ENCODE peak calls at places on chromosomes 2 and 18, in seven cellular contexts. L is AG04450, O is fibroblast of the aortic adventitia, D is cardiac muscle cell, H is transverse colon, B is esophagus squamous epithelium, V is heart right ventricle. M is an unnamed sample.

GRCh38 chr2:84701880-84702279 is 179.0 kb downstream of the TRABD2A start:
- DNase-seq in L (peak), O (peak), D (peak), H (no peak), B (no peak), V (no peak), M (peak)

GRCh38 chr18:53991202-53991601 is 233.3 kb downstream of the MBD2 start:
- DNase-seq in L (no peak), O (peak), D (peak), H (no peak), B (no peak), V (no peak), M (peak)

GRCh38 chr2:42653039-42653438 is 84.6 kb downstream of the MTA3 start:
- DNase-seq in L (no peak), O (no peak), D (no peak), H (no peak), B (no peak), V (no peak), M (no peak)

GRCh38 chr2:217650229-217650628 is 352.6 kb downstream of the TNS1 start:
- DNase-seq in L (no peak), O (no peak), D (no peak), H (no peak), B (no peak), V (no peak), M (no peak)

GRCh38 chr2:16117791-16118610 is 177.7 kb downstream of the MYCN start:
- DNase-seq in L (no peak), O (no peak), D (no peak), H (no peak), B (no peak), V (no peak), M (no peak)

GRCh38 chr2:239001794-239002193 is 153.9 kb downstream of the TWIST2 start:
- DNase-seq in L (no peak), O (no peak), D (no peak), H (no peak), B (no peak), V (no peak), M (no peak)

GRCh38 chr18:50726960-50727589 is 92.7 kb downstream of the MRO start:
- DNase-seq in L (no peak), O (no peak), D (no peak), H (no peak), B (no peak), V (no peak), M (no peak)

GRCh38 chr2:27921880-27922589 is 31.5 kb downstream of the BABAM2 start:
- DNase-seq in L (no peak), O (no peak), D (no peak), H (no peak), B (no peak), V (no peak), M (no peak)

GRCh38 chr2:121260370-121261154 is 24.4 kb downstream of the TFCP2L1 start:
- DNase-seq in L (no peak), O (no peak), D (no peak), H (peak), B (no peak), V (no peak), M (no peak)

GRCh38 chr2:203164311-203164935 is 74.4 kb upstream of the CYP20A1 start:
- DNase-seq in L (peak), O (no peak), D (no peak), H (no peak), B (no peak), V (no peak), M (no peak)

GRCh38 chr2:19733951-19734425 is 167.8 kb downstream of the TTC32 start:
- DNase-seq in L (no peak), O (peak), D (no peak), H (no peak), B (no peak), V (no peak), M (peak)

GRCh38 chr18:76450912-76451421 is 44.1 kb downstream of the ZNF516 start:
- DNase-seq in L (peak), O (peak), D (peak), H (peak), B (no peak), V (peak), M (peak)

GRCh38 chr2:2046497-2046896 is 284.6 kb downstream of the MYT1L start:
- DNase-seq in L (no peak), O (no peak), D (no peak), H (no peak), B (no peak), V (no peak), M (no peak)

GRCh38 chr2:74375838-74376237 is 4.3 kb downstream of the DCTN1 start:
- DNase-seq in L (no peak), O (no peak), D (no peak), H (no peak), B (no peak), V (no peak), M (no peak)

GRCh38 chr2:28709101-28709500 is 42.5 kb upstream of the PPP1CB start:
- DNase-seq in L (no peak), O (no peak), D (no peak), H (peak), B (no peak), V (no peak), M (no peak)

GRCh38 chr2:2586068-2586776 is 255.1 kb upstream of the MYT1L start:
- DNase-seq in L (no peak), O (no peak), D (no peak), H (no peak), B (no peak), V (no peak), M (no peak)

GRCh38 chr2:235390108-235390815 is 103.6 kb upstream of the AGAP1 start:
- DNase-seq in L (peak), O (peak), D (peak), H (peak), B (no peak), V (no peak), M (no peak)

GRCh38 chr2:128469875-128470274 is 151.2 kb upstream of the HS6ST1 start:
- DNase-seq in L (no peak), O (no peak), D (no peak), H (no peak), B (no peak), V (no peak), M (no peak)

GRCh38 chr18:55319517-55319905 is 268.5 kb downstream of the TCF4 start:
- DNase-seq in L (no peak), O (peak), D (peak), H (no peak), B (no peak), V (no peak), M (no peak)

GRCh38 chr18:59070181-59070912 is 69.3 kb upstream of the SEC11C start:
- DNase-seq in L (peak), O (peak), D (peak), H (peak), B (no peak), V (peak), M (peak)

GRCh38 chr2:36820942-36821605 is 124.6 kb downstream of the VIT start:
- DNase-seq in L (no peak), O (no peak), D (no peak), H (peak), B (no peak), V (no peak), M (no peak)

GRCh38 chr2:236164201-236164982 is 3.8 kb downstream of the GBX2 start:
- DNase-seq in L (no peak), O (no peak), D (no peak), H (no peak), B (no peak), V (no peak), M (no peak)

GRCh38 chr2:179238027-179238426 is 26.6 kb downstream of the SESTD1 start:
- DNase-seq in L (no peak), O (no peak), D (no peak), H (no peak), B (no peak), V (no peak), M (no peak)

GRCh38 chr2:192126426-192126825 is 68.3 kb downstream of the TMEFF2 start:
- DNase-seq in L (no peak), O (no peak), D (no peak), H (no peak), B (no peak), V (no peak), M (no peak)

GRCh38 chr2:30410217-30410616 is 36.8 kb upstream of the LCLAT1 start:
- DNase-seq in L (no peak), O (peak), D (no peak), H (no peak), B (no peak), V (no peak), M (peak)

GRCh38 chr2:23619941-23620340 is 235.0 kb downstream of the KLHL29 start:
- DNase-seq in L (no peak), O (no peak), D (no peak), H (no peak), B (no peak), V (no peak), M (no peak)

GRCh38 chr2:68466361-68466777 is 725 bp downstream of the FBXO48 start:
- DNase-seq in L (peak), O (peak), D (peak), H (peak), B (no peak), V (no peak), M (peak)

GRCh38 chr2:106575955-106576354 is 88.8 kb downstream of the CD8B2 start:
- DNase-seq in L (no peak), O (peak), D (peak), H (no peak), B (no peak), V (peak), M (peak)

GRCh38 chr2:86172610-86173009 is 22.7 kb downstream of the IMMT start:
- DNase-seq in L (no peak), O (no peak), D (no peak), H (no peak), B (no peak), V (no peak), M (no peak)

GRCh38 chr18:78138993-78139496 is 840.6 kb upstream of the SALL3 start:
- DNase-seq in L (no peak), O (no peak), D (no peak), H (no peak), B (no peak), V (no peak), M (no peak)

GRCh38 chr18:26648509-26649192 is 100.3 kb upstream of the KCTD1 start:
- DNase-seq in L (no peak), O (no peak), D (no peak), H (no peak), B (no peak), V (no peak), M (no peak)

GRCh38 chr2:219296631-219297391 is 12.4 kb downstream of the PTPRN start:
- DNase-seq in L (no peak), O (no peak), D (no peak), H (no peak), B (no peak), V (no peak), M (no peak)

GRCh38 chr2:62197609-62198236 is 1.8 kb downstream of the B3GNT2 start:
- DNase-seq in L (no peak), O (peak), D (no peak), H (peak), B (no peak), V (peak), M (no peak)

DNA sequence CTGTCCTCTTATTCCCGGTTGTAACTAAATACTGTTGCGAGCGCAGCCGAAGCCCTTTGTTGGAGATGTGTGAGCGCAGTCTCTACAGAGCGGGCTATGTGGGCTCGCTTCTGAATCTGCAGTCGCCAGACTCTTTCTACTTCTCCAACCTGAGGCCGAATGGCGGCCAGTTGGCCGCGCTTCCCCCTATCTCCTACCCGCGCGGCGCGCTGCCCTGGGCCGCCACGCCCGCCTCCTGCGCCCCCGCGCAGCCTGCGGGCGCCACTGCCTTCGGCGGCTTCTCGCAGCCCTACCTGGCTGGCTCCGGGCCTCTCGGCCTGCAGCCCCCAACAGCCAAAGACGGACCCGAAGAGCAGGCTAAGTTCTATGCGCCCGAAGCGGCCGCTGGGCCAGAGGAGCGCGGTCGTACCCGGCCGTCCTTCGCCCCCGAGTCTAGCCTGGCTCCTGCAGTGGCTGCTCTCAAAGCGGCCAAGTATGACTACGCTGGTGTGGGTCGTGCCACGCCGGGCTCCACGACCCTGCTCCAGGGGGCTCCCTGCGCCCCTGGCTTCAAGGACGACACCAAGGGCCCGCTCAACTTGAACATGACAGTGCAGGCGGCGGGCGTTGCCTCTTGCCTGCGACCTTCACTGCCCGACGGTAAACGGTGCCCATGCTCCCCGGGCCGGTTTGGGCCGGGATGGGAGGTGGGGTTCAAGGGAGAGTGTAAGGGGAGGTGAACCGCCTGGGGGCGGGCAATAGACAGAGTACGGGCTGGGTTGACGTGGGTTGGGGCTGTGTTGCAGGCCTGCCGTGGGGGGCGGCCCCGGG is at the start of gene HOXD12:
- DNase-seq in L (no peak), O (no peak), D (no peak), H (no peak), B (no peak), V (no peak), M (no peak)
- H3K4me3 ChIP-seq in L (no peak), O (no peak), D (no peak), H (no peak), B (no peak), V (no peak), M (no peak)

DNA sequence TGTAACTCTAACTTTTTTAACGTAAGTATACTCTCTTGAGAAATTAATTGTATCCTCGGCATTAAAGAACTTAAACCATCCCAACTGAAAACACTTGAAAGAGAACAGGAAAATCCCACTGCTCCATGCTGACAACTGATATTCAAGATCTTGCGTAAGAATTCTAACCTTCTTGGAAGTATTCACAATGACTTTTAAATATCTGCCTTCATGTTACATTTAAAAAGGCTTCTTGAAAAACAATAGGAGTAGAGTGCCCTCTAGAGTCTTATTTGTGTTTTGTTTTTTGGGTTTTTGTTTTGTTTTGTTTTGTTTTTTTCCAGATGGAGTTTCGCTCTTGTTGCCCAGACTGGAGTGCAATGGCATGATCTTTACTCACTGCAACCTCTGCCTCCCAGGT is 65.4 kb upstream of the DNAJC10 start:
- DNase-seq in L (no peak), O (peak), D (peak), H (no peak), B (no peak), V (no peak), M (no peak)
- TF ChIP-seq CTCF in L (peak), O (peak), D (peak), H (peak), B (peak), V (peak), M (peak)

GRCh38 chr2:125736306-125736705 is 919.7 kb upstream of the GYPC start:
- DNase-seq in L (no peak), O (no peak), D (no peak), H (no peak), B (no peak), V (no peak), M (no peak)
- H3K4me3 ChIP-seq in L (no peak), O (no peak), D (no peak), H (no peak), B (no peak), V (no peak), M (no peak)

GRCh38 chr2:88097192-88097591 is 29.6 kb downstream of the SMYD1 start:
- DNase-seq in L (no peak), O (no peak), D (no peak), H (no peak), B (no peak), V (no peak), M (no peak)
- TF ChIP-seq CTCF in L (no peak), O (no peak), D (no peak), H (no peak), B (no peak), V (no peak), M (no peak)

GRCh38 chr2:118937817-118938216 is 4.2 kb upstream of the MARCO start:
- DNase-seq in L (no peak), O (no peak), D (no peak), H (peak), B (no peak), V (no peak), M (no peak)

GRCh38 chr2:118942012-118942411 is at the start of gene MARCO:
- DNase-seq in L (no peak), O (no peak), D (no peak), H (no peak), B (no peak), V (no peak), M (no peak)

GRCh38 chr2:118940008-118940407 is 2.0 kb upstream of the MARCO start:
- DNase-seq in L (no peak), O (no peak), D (no peak), H (no peak), B (no peak), V (no peak), M (no peak)

GRCh38 chr2:118943286-118943685 is 1.3 kb downstream of the MARCO start:
- DNase-seq in L (no peak), O (no peak), D (no peak), H (no peak), B (no peak), V (no peak), M (no peak)

DNA sequence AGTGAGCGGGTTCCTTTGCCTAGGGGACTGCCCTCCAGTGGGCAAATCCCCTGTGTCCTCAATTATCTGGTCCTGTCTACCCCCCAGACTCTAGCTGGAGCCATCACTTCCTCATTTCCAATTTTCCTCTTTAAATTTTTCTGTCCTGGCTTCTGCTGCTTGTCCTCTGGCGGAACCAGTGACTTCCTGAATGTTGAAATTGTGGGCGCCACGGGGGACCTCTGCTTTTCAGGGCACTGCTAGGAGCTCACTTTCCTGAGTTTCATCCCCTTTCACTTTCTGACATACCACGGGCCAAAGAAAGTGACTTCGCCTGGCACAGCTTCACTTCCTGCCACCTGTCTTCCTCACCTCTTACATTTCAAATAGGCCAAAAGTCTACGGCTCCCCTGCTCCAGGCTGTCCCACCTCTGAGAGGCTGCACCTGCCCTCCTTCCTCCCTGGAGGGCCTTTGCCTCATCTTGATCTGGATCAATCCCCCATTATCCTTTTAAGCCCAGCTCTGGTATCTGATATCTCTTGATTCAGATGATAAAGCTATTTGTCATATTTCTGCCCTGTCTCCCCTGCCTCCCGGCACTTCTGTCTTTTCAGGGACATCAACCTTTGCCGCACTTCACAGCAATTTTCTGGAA is 1.4 kb upstream of the MARCO start:
- DNase-seq in L (no peak), O (no peak), D (no peak), H (peak), B (no peak), V (peak), M (no peak)
- H3K4me3 ChIP-seq in L (no peak), O (no peak), D (no peak), H (no peak), B (no peak), V (no peak), M (no peak)

GRCh38 chr2:167127135-167127534 is 238.9 kb downstream of the XIRP2 start:
- DNase-seq in L (no peak), O (peak), D (peak), H (no peak), B (no peak), V (no peak), M (peak)
- TF ChIP-seq CTCF in L (peak), O (peak), D (peak), H (no peak), B (no peak), V (peak), M (peak)

GRCh38 chr2:4668381-4668780 is 965.0 kb downstream of the DCDC2C start:
- DNase-seq in L (no peak), O (no peak), D (no peak), H (no peak), B (no peak), V (no peak), M (no peak)

GRCh38 chr2:4675295-4675694 is 971.9 kb downstream of the DCDC2C start:
- DNase-seq in L (no peak), O (no peak), D (no peak), H (no peak), B (no peak), V (no peak), M (no peak)

GRCh38 chr2:4670331-4670730 is 967.0 kb downstream of the DCDC2C start:
- DNase-seq in L (no peak), O (no peak), D (no peak), H (no peak), B (no peak), V (no peak), M (no peak)

GRCh38 chr2:4674007-4674406 is 970.6 kb downstream of the DCDC2C start:
- DNase-seq in L (no peak), O (no peak), D (no peak), H (no peak), B (no peak), V (no peak), M (no peak)

DNA sequence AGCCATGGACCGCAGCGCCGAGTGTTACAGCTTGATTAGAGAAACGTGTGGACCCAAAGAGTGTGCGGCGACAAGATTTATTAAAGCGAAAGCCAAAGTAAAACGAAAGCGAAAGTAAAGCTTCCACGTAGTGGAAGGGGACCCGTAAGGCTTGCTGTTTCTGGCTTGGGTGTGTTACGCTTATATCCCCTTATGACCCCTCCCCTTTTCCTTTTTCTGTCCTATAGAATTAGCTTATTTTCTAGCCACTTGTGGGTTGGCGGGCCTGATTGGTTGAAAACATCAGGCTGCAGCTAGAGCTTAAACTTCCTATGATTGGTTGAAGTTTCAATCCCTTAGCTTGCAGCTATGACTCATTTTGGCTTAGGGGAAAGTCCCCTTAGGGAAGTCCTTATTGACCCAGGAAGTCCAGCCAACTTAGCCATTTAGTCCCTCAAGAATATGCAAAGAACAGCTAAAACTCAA is 969.7 kb downstream of the DCDC2C start:
- DNase-seq in L (no peak), O (no peak), D (no peak), H (no peak), B (no peak), V (no peak), M (no peak)
- H3K4me3 ChIP-seq in L (no peak), O (no peak), D (no peak), H (no peak), B (no peak), V (no peak), M (no peak)

M was measured in brain microvascular endothelial cell.